ENCODE peak calls at places on chromosomes 16 and 17, in six cellular contexts. B is GM12878, T is K562, M is HepG2, C is GM12892, A is H1. E is an unnamed sample.

GRCh38 chr17:63399856-63400255 is 46.2 kb downstream of the CYB561 start:
- DNase-seq in B (no peak), T (no peak), M (no peak), C (no peak), A (no peak), E (no peak)

GRCh38 chr16:56657555-56658430 is at the start of gene MT1F:
- DNase-seq in B (no peak), T (peak; percentile 85), M (peak; percentile 85), C (no peak), A (peak; percentile 64), E (no peak)

GRCh38 chr17:78144146-78144719 is 2.0 kb upstream of the C17orf99 start:
- DNase-seq in B (no peak), T (peak; percentile 37), M (no peak), C (no peak), A (no peak), E (no peak)

GRCh38 chr17:51427259-51428255 is 167.2 kb downstream of the UTP18 start:
- DNase-seq in B (peak; percentile 26), T (no peak), M (no peak), C (peak; percentile 13), A (no peak), E (peak; percentile 19)

GRCh38 chr17:20121359-20122235 is 112.4 kb downstream of the SPECC1 start:
- DNase-seq in B (peak; percentile 23), T (peak; percentile 58), M (peak; percentile 50), C (peak; percentile 46), A (peak; percentile 64), E (peak; percentile 46)

GRCh38 chr16:59459811-59460210 is 725.7 kb upstream of the GOT2 start:
- DNase-seq in B (no peak), T (no peak), M (no peak), C (no peak), A (no peak), E (no peak)

GRCh38 chr16:81446318-81447275 is 2.0 kb downstream of the CMIP start:
- DNase-seq in B (no peak), T (no peak), M (no peak), C (no peak), A (no peak), E (peak; percentile 47)

GRCh38 chr16:24848065-24848464 is 2.3 kb downstream of the SLC5A11 start:
- DNase-seq in B (no peak), T (no peak), M (no peak), C (no peak), A (no peak), E (no peak)

GRCh38 chr16:84663433-84664101 is 15.3 kb downstream of the KLHL36 start:
- DNase-seq in B (peak; percentile 76), T (no peak), M (no peak), C (no peak), A (no peak), E (no peak)

GRCh38 chr16:2386990-2387389 is 42.3 kb upstream of the CCNF start:
- DNase-seq in B (no peak), T (no peak), M (peak; percentile 28), C (no peak), A (peak; percentile 73), E (no peak)

GRCh38 chr16:86302710-86303109 is 207.6 kb upstream of the FOXF1 start:
- DNase-seq in B (no peak), T (no peak), M (no peak), C (no peak), A (no peak), E (no peak)

DNA sequence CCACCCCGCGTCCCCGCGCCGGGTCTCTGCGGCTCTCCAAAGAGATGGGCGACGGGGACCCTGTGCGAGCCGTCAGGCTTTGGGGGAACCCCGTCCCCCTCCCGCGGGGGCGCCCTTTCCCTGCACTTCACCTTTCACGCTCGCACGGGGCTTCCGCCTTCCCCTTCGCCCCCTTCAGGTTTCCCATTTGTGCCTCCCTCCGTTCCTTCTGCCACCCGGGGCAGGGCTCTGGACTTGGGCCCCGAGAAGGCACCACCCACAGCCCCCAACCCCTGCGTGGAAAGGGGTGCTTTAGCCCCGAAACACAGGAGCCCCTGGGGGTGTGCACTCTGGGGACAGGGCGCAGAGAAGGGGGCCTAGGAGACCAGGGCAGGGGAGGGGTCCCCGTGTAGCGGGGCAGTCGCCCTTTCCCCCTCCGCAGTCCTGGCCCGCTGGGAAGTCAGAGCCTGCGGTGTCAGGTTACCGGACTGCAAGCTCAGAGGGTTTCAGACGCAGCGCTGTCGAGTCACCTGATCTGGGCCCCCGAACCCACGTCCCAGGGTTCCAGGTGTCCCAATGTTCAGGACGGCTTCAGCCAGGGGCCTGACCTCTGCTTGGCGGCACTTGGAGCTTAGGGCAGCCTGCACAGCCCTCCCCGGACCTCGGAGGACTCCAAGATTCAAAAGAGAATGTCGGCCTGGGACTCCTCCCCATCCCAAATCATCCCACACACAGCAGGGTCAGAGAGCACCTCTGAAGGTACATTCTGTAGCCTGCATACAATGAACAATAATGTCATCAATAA is 6.7 kb upstream of the CCDC92B start:
- DNase-seq in B (no peak), T (peak; percentile 17), M (no peak), C (no peak), A (no peak), E (no peak)
- TF ChIP-seq POLR2AphosphoS5 in B (no peak), T (no peak), M (no peak), C (no peak), A (no peak), E (no peak)

GRCh38 chr17:58556833-58557250 is 42.4 kb upstream of the MTMR4 start:
- DNase-seq in B (no peak), T (no peak), M (no peak), C (no peak), A (no peak), E (no peak)
- TF ChIP-seq TAF1 in B (no peak), T (no peak), M (no peak), C (no peak), A (no peak), E (no peak)

GRCh38 chr17:43373343-43373742 is 25.4 kb upstream of the ARL4D start:
- DNase-seq in B (no peak), T (no peak), M (no peak), C (no peak), A (no peak), E (no peak)
- TF ChIP-seq POLR2A in B (no peak), T (no peak), M (no peak), C (no peak), A (no peak), E (no peak)

GRCh38 chr16:4385789-4386451 is 14.3 kb downstream of the VASN start:
- DNase-seq in B (no peak), T (no peak), M (no peak), C (no peak), A (no peak), E (no peak)

GRCh38 chr16:4384497-4384896 is 12.8 kb downstream of the VASN start:
- DNase-seq in B (no peak), T (peak; percentile 26), M (no peak), C (no peak), A (no peak), E (no peak)

GRCh38 chr16:4383591-4384495 is 12.2 kb downstream of the VASN start:
- DNase-seq in B (no peak), T (peak; percentile 14), M (no peak), C (no peak), A (no peak), E (no peak)

GRCh38 chr16:4386452-4386813 is 14.8 kb downstream of the VASN start:
- DNase-seq in B (no peak), T (no peak), M (no peak), C (no peak), A (no peak), E (no peak)

DNA sequence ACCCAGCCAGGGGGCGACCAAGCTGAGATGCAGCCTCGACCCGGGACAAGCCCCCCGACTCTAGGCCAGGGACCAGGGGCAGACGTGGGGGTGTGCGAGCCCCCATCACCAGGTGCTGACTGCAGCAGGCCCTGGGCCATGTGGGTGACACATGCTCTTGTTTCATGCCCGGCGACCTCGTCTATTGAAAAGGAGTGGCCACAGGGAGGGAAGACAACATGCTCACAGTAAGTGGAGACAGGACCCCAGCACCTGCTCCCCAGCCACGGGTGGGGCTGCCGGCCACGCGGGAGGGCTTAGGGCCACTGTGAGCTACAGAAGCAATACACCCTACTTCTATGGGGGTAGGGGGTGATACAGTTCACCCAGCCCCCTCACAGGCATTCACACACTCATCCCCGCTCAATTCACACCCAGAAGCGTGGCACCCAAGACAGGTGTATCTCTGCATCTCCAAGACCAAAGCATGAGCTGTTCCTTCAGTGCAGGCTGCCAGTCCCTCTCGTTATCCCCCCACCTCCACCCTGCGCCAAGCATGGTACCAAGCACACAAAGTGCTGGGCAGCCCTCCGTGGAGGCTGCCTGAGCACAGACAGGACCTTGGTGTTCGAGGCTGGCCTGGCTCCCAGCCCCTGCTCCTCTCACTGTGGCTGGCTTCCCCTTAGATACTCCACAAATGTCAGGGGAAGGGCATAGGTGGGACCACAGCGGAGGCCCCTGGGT is 13.6 kb downstream of the VASN start:
- DNase-seq in B (no peak), T (peak; percentile 20), M (no peak), C (no peak), A (no peak), E (no peak)
- TF ChIP-seq POLR2AphosphoS5 in B (no peak), T (no peak), M (no peak), C (no peak), A (no peak), E (peak; percentile 41)

GRCh38 chr16:11736903-11737302 is 5.8 kb downstream of the TXNDC11 start:
- DNase-seq in B (no peak), T (no peak), M (no peak), C (no peak), A (no peak), E (no peak)
- TF ChIP-seq TAF1 in B (no peak), T (no peak), M (no peak), C (no peak), A (no peak), E (no peak)

E was measured in GM12891.